ENCODE peak calls at places on chromosomes 12 and 14, in eight cellular contexts. One of them, this sample, is unnamed.

GRCh38 chr14:98984719-98985041 is 287.3 kb downstream of the BCL11B start:
- DNase-seq in AG09319: no peak
- DNase-seq in sciatic nerve: no peak
- DNase-seq in aorta: peak
- DNase-seq in NCI-H1092: no peak
- DNase-seq in lung microvascular endothelial cell: no peak
- DNase-seq in GM23248: no peak
- DNase-seq in iris pigment epithelial cell: no peak
- DNase-seq in this sample: no peak

GRCh38 chr12:45553204-45553603 is 176.3 kb upstream of the ARID2 start:
- DNase-seq in iris pigment epithelial cell: no peak
- DNase-seq in NCI-H1092: peak
- DNase-seq in aorta: no peak
- DNase-seq in lung microvascular endothelial cell: no peak
- DNase-seq in AG09319: no peak
- DNase-seq in sciatic nerve: no peak
- DNase-seq in GM23248: no peak
- DNase-seq in this sample: no peak

GRCh38 chr12:15788266-15789214 is 648 bp downstream of the EPS8 start:
- DNase-seq in aorta: peak
- DNase-seq in iris pigment epithelial cell: peak
- DNase-seq in NCI-H1092: peak
- DNase-seq in lung microvascular endothelial cell: peak
- DNase-seq in sciatic nerve: no peak
- DNase-seq in GM23248: peak
- DNase-seq in AG09319: no peak
- DNase-seq in this sample: peak

GRCh38 chr12:31002361-31002725 is 71.3 kb upstream of the DDX11 start:
- DNase-seq in lung microvascular endothelial cell: no peak
- DNase-seq in sciatic nerve: no peak
- DNase-seq in GM23248: no peak
- DNase-seq in iris pigment epithelial cell: no peak
- DNase-seq in AG09319: no peak
- DNase-seq in NCI-H1092: no peak
- DNase-seq in aorta: no peak
- DNase-seq in this sample: peak

GRCh38 chr12:109524466-109525278 is 47.2 kb downstream of the UBE3B start:
- DNase-seq in iris pigment epithelial cell: no peak
- DNase-seq in lung microvascular endothelial cell: no peak
- DNase-seq in aorta: no peak
- DNase-seq in GM23248: no peak
- DNase-seq in sciatic nerve: no peak
- DNase-seq in NCI-H1092: no peak
- DNase-seq in AG09319: no peak
- DNase-seq in this sample: peak

GRCh38 chr12:104435765-104436164 is 21.0 kb upstream of the CHST11 start:
- DNase-seq in lung microvascular endothelial cell: no peak
- DNase-seq in aorta: no peak
- DNase-seq in sciatic nerve: no peak
- DNase-seq in NCI-H1092: no peak
- DNase-seq in GM23248: no peak
- DNase-seq in AG09319: no peak
- DNase-seq in iris pigment epithelial cell: no peak
- DNase-seq in this sample: no peak

GRCh38 chr12:49092816-49093406 is 1.7 kb downstream of the DHH start:
- DNase-seq in aorta: no peak
- DNase-seq in AG09319: no peak
- DNase-seq in GM23248: no peak
- DNase-seq in iris pigment epithelial cell: no peak
- DNase-seq in NCI-H1092: no peak
- DNase-seq in sciatic nerve: no peak
- DNase-seq in lung microvascular endothelial cell: no peak
- DNase-seq in this sample: no peak

GRCh38 chr12:4984971-4985370 is 58.7 kb upstream of the KCNA5 start:
- DNase-seq in AG09319: no peak
- DNase-seq in iris pigment epithelial cell: no peak
- DNase-seq in lung microvascular endothelial cell: no peak
- DNase-seq in GM23248: no peak
- DNase-seq in sciatic nerve: no peak
- DNase-seq in aorta: no peak
- DNase-seq in NCI-H1092: no peak
- DNase-seq in this sample: no peak

This sample was measured in lower lobe of right lung.